ENCODE peak calls at places on chromosomes 16 and 17, in ten cellular contexts. M is left ventricle myocardium inferior; Q is pancreas; H is CD8-positive, alpha-beta T cell; K is neural progenitor cell; S is fibroblast of lung; N is transverse colon; T is ovary; B is stomach; V is right atrium auricular region. C is an unnamed sample. For H3K27me3, the result is how much of the 10 kb centered on the place peaks cover.

GRCh38 chr16:27720731-27721547 is 171.0 kb downstream of the KATNIP start:
- DNase-seq in M (peak), Q (peak), H (no peak), K (peak), S (no peak), N (no peak), T (peak), B (no peak), V (no peak), C (no peak)

GRCh38 chr17:2384439-2385127 is 16.3 kb downstream of the MNT start:
- DNase-seq in M (no peak), Q (no peak), H (no peak), K (no peak), S (no peak), N (no peak), T (no peak), B (no peak), V (no peak), C (no peak)

GRCh38 chr16:30476991-30477390 is 4.4 kb downstream of the ITGAL start:
- DNase-seq in M (no peak), Q (no peak), H (no peak), K (no peak), S (no peak), N (no peak), T (no peak), B (no peak), V (no peak), C (no peak)

GRCh38 chr16:27434141-27435051 is 32.4 kb downstream of the IL21R start:
- DNase-seq in M (no peak), Q (peak), H (peak), K (no peak), S (no peak), N (no peak), T (no peak), B (peak), V (no peak), C (peak)

GRCh38 chr16:72291121-72291520 is 119.2 kb upstream of the PMFBP1 start:
- DNase-seq in M (no peak), Q (no peak), H (no peak), K (no peak), S (peak), N (no peak), T (no peak), B (no peak), V (no peak), C (no peak)

GRCh38 chr16:24950275-24950674 is 64.9 kb downstream of the ARHGAP17 start:
- DNase-seq in M (no peak), Q (no peak), H (peak), K (no peak), S (peak), N (peak), T (no peak), B (no peak), V (no peak), C (no peak)

GRCh38 chr16:83187404-83187803 is 560.6 kb downstream of the CDH13 start:
- DNase-seq in M (no peak), Q (no peak), H (no peak), K (no peak), S (peak), N (no peak), T (no peak), B (no peak), V (no peak), C (no peak)

GRCh38 chr17:65604070-65604469 is 42.6 kb upstream of the AXIN2 start:
- DNase-seq in M (no peak), Q (no peak), H (no peak), K (no peak), S (no peak), N (no peak), T (no peak), B (no peak), V (no peak), C (no peak)

GRCh38 chr16:54748611-54749190 is 182.0 kb upstream of the IRX5 start:
- DNase-seq in M (no peak), Q (no peak), H (no peak), K (no peak), S (no peak), N (no peak), T (no peak), B (no peak), V (no peak), C (no peak)

GRCh38 chr17:16987001-16987829 is 15.3 kb upstream of the TNFRSF13B start:
- DNase-seq in M (no peak), Q (no peak), H (no peak), K (no peak), S (no peak), N (no peak), T (no peak), B (no peak), V (no peak), C (no peak)

GRCh38 chr17:68707032-68707431 is 105.9 kb upstream of the FAM20A start:
- DNase-seq in M (no peak), Q (no peak), H (no peak), K (peak), S (no peak), N (no peak), T (no peak), B (no peak), V (no peak), C (no peak)

GRCh38 chr17:32007463-32008298 is 498 bp downstream of the LRRC37B start:
- DNase-seq in M (no peak), Q (no peak), H (peak), K (peak), S (peak), N (peak), T (peak), B (no peak), V (no peak), C (peak)

GRCh38 chr16:88938119-88938932 is 38.7 kb downstream of the CBFA2T3 start:
- DNase-seq in M (no peak), Q (no peak), H (no peak), K (no peak), S (no peak), N (no peak), T (no peak), B (no peak), V (no peak), C (no peak)

GRCh38 chr16:228151-228855 is 946 bp downstream of the LUC7L start:
- DNase-seq in M (no peak), Q (no peak), H (no peak), K (no peak), S (no peak), N (no peak), T (no peak), B (no peak), V (no peak), C (no peak)

GRCh38 chr16:72255785-72256184 is 83.8 kb upstream of the PMFBP1 start:
- DNase-seq in M (no peak), Q (no peak), H (no peak), K (no peak), S (peak), N (no peak), T (no peak), B (no peak), V (no peak), C (no peak)

GRCh38 chr16:66590322-66590721 is 11.1 kb downstream of the CMTM2 start:
- DNase-seq in M (no peak), Q (no peak), H (no peak), K (no peak), S (no peak), N (no peak), T (no peak), B (no peak), V (no peak), C (no peak)

GRCh38 chr16:3771513-3771912 is 54.2 kb upstream of the TRAP1 start:
- DNase-seq in M (no peak), Q (no peak), H (no peak), K (no peak), S (no peak), N (no peak), T (no peak), B (no peak), V (no peak), C (no peak)

GRCh38 chr17:76493505-76494167 is 7.6 kb downstream of the RHBDF2 start:
- DNase-seq in M (no peak), Q (no peak), H (peak), K (no peak), S (no peak), N (peak), T (no peak), B (peak), V (no peak), C (no peak)

GRCh38 chr17:66964083-66964771 is at the start of gene CACNG4:
- DNase-seq in M (no peak), Q (no peak), H (no peak), K (peak), S (no peak), N (no peak), T (no peak), B (no peak), V (no peak), C (no peak)

GRCh38 chr17:80783971-80784370 is 207.7 kb upstream of the CHMP6 start:
- DNase-seq in M (no peak), Q (peak), H (no peak), K (no peak), S (no peak), N (no peak), T (no peak), B (no peak), V (no peak), C (no peak)

GRCh38 chr17:68777856-68778694 is 176.9 kb upstream of the FAM20A start:
- DNase-seq in M (no peak), Q (no peak), H (no peak), K (no peak), S (no peak), N (peak), T (no peak), B (peak), V (no peak), C (no peak)

GRCh38 chr17:66123163-66123562 is 68.8 kb downstream of the CEP112 start:
- DNase-seq in M (no peak), Q (no peak), H (no peak), K (peak), S (peak), N (no peak), T (no peak), B (no peak), V (no peak), C (no peak)

GRCh38 chr17:79838541-79839274 is 532 bp downstream of the CBX4 start:
- DNase-seq in M (peak), Q (peak), H (peak), K (peak), S (peak), N (peak), T (peak), B (peak), V (no peak), C (peak)

GRCh38 chr17:40065041-40065770 is 2.4 kb downstream of the THRA start:
- DNase-seq in M (peak), Q (no peak), H (no peak), K (peak), S (peak), N (no peak), T (peak), B (no peak), V (no peak), C (no peak)

GRCh38 chr16:2093793-2094192 is 41.9 kb downstream of the PKD1 start:
- DNase-seq in M (no peak), Q (no peak), H (no peak), K (no peak), S (no peak), N (no peak), T (no peak), B (no peak), V (no peak), C (no peak)

GRCh38 chr17:2693561-2694380 is 17.8 kb downstream of the CLUH start:
- DNase-seq in M (no peak), Q (peak), H (peak), K (no peak), S (no peak), N (peak), T (no peak), B (no peak), V (no peak), C (peak)

GRCh38 chr16:4534151-4534790 is 4.3 kb downstream of the CDIP1 start:
- DNase-seq in M (no peak), Q (no peak), H (no peak), K (no peak), S (no peak), N (no peak), T (no peak), B (no peak), V (no peak), C (no peak)

GRCh38 chr16:22692916-22693646 is 120.9 kb upstream of the HS3ST2 start:
- DNase-seq in M (no peak), Q (no peak), H (no peak), K (no peak), S (no peak), N (no peak), T (no peak), B (no peak), V (no peak), C (no peak)

GRCh38 chr17:19002805-19003542 is 1.6 kb downstream of the FAM83G start:
- DNase-seq in M (no peak), Q (no peak), H (no peak), K (peak), S (peak), N (no peak), T (no peak), B (no peak), V (no peak), C (no peak)

GRCh38 chr17:2867441-2868424 is 71.5 kb downstream of the RAP1GAP2 start:
- DNase-seq in M (no peak), Q (no peak), H (no peak), K (peak), S (peak), N (no peak), T (no peak), B (no peak), V (no peak), C (no peak)

GRCh38 chr17:77601054-77601979 is 357.2 kb upstream of the TNRC6C start:
- DNase-seq in M (peak), Q (peak), H (peak), K (no peak), S (no peak), N (no peak), T (no peak), B (peak), V (peak), C (no peak)

GRCh38 chr17:79054200-79054599 is 20.4 kb upstream of the ENGASE start:
- DNase-seq in M (no peak), Q (no peak), H (no peak), K (no peak), S (peak), N (no peak), T (no peak), B (no peak), V (no peak), C (no peak)

GRCh38 chr17:52036416-52036815 is 122.1 kb downstream of the CA10 start:
- DNase-seq in M (no peak), Q (no peak), H (no peak), K (no peak), S (no peak), N (no peak), T (no peak), B (no peak), V (no peak), C (peak)

DNA sequence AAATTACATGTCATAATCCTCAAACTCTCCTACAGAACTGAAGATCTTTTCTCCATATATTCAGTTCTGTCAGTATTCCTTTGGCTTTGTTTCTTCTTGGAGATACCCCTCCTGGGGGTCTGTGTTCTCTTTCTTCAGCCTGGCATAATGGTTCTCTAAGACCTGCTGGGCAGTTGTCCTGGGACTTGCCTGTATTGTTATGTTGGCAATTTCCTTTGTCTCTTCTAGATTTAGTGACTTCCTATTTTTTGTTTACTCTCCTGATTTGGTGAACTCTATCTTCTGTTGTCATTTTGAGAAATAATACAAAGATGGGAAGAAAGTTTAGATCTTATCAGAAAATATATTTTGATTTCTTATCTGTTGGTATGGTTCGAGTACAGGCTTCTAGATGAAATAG is 127.8 kb downstream of the GOSR1 start:
- DNase-seq in M (no peak), Q (no peak), H (no peak), K (peak), S (no peak), N (no peak), T (no peak), B (no peak), V (no peak), C (no peak)
- H3K4me3 ChIP-seq in M (no peak), Q (no peak), H (no peak), K (no peak), S (no peak), N (no peak), T (no peak), B (no peak), V (no peak), C (no peak)

GRCh38 chr17:57120814-57121213 is 35.8 kb downstream of the AKAP1 start:
- DNase-seq in M (no peak), Q (no peak), H (no peak), K (no peak), S (no peak), N (no peak), T (no peak), B (no peak), V (no peak), C (no peak)

GRCh38 chr17:57117798-57118197 is 32.8 kb downstream of the AKAP1 start:
- DNase-seq in M (no peak), Q (no peak), H (no peak), K (no peak), S (no peak), N (no peak), T (no peak), B (no peak), V (no peak), C (no peak)

GRCh38 chr17:57125406-57125805 is 40.4 kb downstream of the AKAP1 start:
- DNase-seq in M (no peak), Q (no peak), H (no peak), K (no peak), S (no peak), N (no peak), T (no peak), B (no peak), V (no peak), C (no peak)

GRCh38 chr17:57124053-57124452 is 39.0 kb downstream of the AKAP1 start:
- DNase-seq in M (no peak), Q (no peak), H (no peak), K (no peak), S (no peak), N (no peak), T (no peak), B (no peak), V (no peak), C (no peak)

DNA sequence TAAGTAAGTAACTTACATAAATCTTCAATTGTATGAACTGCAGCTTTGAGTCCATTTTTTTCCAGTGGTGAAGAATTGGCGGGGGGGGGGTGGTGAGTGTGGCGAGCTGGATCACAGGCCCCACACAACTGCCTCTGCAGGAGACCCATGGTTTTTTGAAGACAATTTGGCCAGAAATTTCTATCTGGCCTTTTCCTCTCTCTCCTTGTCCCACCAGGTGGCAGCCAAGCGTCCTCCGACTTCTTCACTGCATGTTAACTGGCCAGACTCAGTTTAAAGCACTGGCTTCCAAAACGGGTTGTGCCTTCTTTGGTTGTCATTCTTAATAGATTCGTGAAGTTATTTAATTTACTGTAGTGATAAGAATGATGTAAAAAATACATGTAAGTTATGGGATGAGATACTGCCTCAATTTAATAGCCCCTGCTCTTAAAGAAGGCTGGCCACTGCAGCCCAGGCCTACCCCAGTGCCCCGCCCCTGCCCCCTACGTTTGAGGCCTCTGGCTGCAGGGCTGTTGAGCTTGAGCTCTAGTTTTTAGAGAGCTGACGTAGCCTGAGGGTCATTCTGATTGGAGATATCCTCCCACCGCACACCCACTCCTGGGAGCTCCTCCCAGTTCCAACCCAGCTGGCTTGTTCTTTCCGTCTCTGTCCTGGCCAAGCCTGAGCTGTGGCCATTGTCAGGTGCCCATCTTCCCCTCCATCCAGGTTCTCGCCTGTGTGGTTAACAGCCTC is 36.4 kb downstream of the AKAP1 start:
- DNase-seq in M (no peak), Q (peak), H (no peak), K (peak), S (peak), N (no peak), T (peak), B (peak), V (no peak), C (peak)
- TF ChIP-seq CTCF in M (peak), Q (no peak), H (no peak), K (peak), S (peak), N (peak), T (no peak), B (peak), V (peak), C (peak)

DNA sequence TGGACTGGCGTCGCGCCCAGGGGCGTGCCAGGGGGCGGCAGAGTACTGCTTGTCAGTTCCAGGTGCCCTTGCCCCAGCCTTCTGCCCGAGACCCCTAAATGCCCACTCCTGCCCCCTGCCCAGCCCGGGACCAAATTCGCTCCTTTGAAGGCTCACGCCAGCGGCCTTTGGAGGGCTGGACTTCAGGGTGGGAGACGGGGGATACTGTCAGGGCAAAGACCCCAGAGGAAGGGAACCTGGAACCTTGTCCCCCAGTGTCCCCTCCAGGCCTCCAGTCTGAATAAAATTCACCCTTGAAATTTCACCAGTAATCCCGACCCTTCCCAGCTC is 737 bp downstream of the OTOP3 start:
- DNase-seq in M (no peak), Q (no peak), H (no peak), K (no peak), S (no peak), N (no peak), T (no peak), B (no peak), V (no peak), C (no peak)
- H3K27me3 ChIP-seq in M (half or more), Q (under half), H (under half), K (half or more), S (under half), N (half or more), T (under half), B (under half), V (under half), C (under half)

GRCh38 chr16:69378760-69379159 is 7.0 kb downstream of the TERF2 start:
- DNase-seq in M (no peak), Q (no peak), H (no peak), K (no peak), S (no peak), N (no peak), T (no peak), B (no peak), V (no peak), C (no peak)

GRCh38 chr16:69384974-69385373 is 833 bp downstream of the TERF2 start:
- DNase-seq in M (no peak), Q (no peak), H (no peak), K (no peak), S (no peak), N (no peak), T (no peak), B (no peak), V (no peak), C (no peak)

GRCh38 chr16:69381231-69381630 is 4.6 kb downstream of the TERF2 start:
- DNase-seq in M (no peak), Q (no peak), H (no peak), K (no peak), S (no peak), N (no peak), T (no peak), B (no peak), V (no peak), C (no peak)

GRCh38 chr16:69386596-69386995 is 789 bp upstream of the TERF2 start:
- DNase-seq in M (no peak), Q (no peak), H (no peak), K (no peak), S (no peak), N (no peak), T (no peak), B (no peak), V (no peak), C (no peak)

DNA sequence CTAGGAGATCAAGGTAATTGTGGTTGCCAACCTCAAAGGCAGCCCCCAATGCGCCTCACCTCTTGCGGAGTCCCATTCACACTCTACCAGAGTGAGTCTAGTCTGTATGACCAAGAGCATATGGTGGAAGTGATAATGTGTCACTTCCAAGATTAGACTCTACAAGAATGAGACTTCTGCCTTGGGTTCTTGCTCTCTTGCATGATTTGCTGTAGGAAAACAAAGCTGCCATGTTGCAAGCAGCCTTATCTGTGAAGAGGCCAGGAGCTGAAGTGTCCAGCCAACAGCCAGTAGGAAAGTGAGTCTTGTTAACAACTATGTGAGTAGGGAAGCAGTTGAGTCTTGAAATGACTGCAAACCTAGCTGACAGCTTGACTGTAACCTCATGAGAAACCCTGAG is 3.4 kb downstream of the TERF2 start:
- DNase-seq in M (no peak), Q (no peak), H (no peak), K (no peak), S (no peak), N (no peak), T (no peak), B (no peak), V (no peak), C (no peak)
- H3K4me3 ChIP-seq in M (no peak), Q (no peak), H (no peak), K (no peak), S (no peak), N (no peak), T (no peak), B (no peak), V (no peak), C (no peak)

GRCh38 chr17:75260679-75261335 is 599 bp downstream of the GGA3 start:
- DNase-seq in M (no peak), Q (no peak), H (no peak), K (no peak), S (no peak), N (no peak), T (no peak), B (no peak), V (no peak), C (no peak)
- TF ChIP-seq CTCF in M (no peak), Q (no peak), H (no peak), K (peak), S (no peak), N (peak), T (no peak), B (no peak), V (no peak), C (no peak)

GRCh38 chr17:34572483-34572882 is 6.9 kb upstream of the TMEM132E start:
- DNase-seq in M (no peak), Q (no peak), H (no peak), K (no peak), S (no peak), N (no peak), T (no peak), B (no peak), V (no peak), C (no peak)
- H3K27me3 ChIP-seq in M (half or more), Q (under half), H (under half), K (half or more), S (under half), N (under half), T (under half), B (under half), V (under half), C (under half)

C was measured in dorsolateral prefrontal cortex.